ENCODE peak calls at places on chromosomes 7 and 10, in five cellular contexts. C is GDM1, L is fibroblast of pulmonary artery, K is NCI-H345, X is testis. Z is an unnamed sample.

GRCh38 chr10:6843477-6843876 is 263.4 kb upstream of the PRKCQ start:
- DNase-seq in X (no peak), C (peak), L (peak), K (no peak), Z (no peak)

GRCh38 chr7:137953043-137953691 is 48.7 kb downstream of the CREB3L2 start:
- DNase-seq in L (no peak), C (no peak), X (no peak), K (no peak), Z (no peak)

GRCh38 chr7:22561895-22562593 is 62.1 kb upstream of the STEAP1B start:
- DNase-seq in L (peak), X (no peak), C (no peak), K (no peak), Z (peak)

GRCh38 chr10:58335306-58336005 is 650 bp downstream of the UBE2D1 start:
- DNase-seq in X (peak), K (peak), L (peak), C (no peak), Z (peak)

GRCh38 chr7:37062460-37062859 is 338.2 kb upstream of the AOAH start:
- DNase-seq in K (no peak), L (no peak), X (no peak), C (no peak), Z (no peak)

GRCh38 chr10:1153253-1153763 is 97.1 kb downstream of the WDR37 start:
- DNase-seq in X (no peak), K (no peak), C (no peak), L (no peak), Z (no peak)

GRCh38 chr7:25031432-25031831 is 51.5 kb upstream of the OSBPL3 start:
- DNase-seq in C (no peak), X (no peak), L (no peak), K (no peak), Z (peak)

GRCh38 chr7:134932707-134933370 is 53.5 kb upstream of the AGBL3 start:
- DNase-seq in X (no peak), C (no peak), K (no peak), L (peak), Z (no peak)

GRCh38 chr10:33039167-33039566 is 81.1 kb upstream of the ITGB1 start:
- DNase-seq in X (no peak), C (no peak), L (no peak), K (no peak), Z (no peak)

GRCh38 chr7:14501436-14501835 is 401.1 kb downstream of the DGKB start:
- DNase-seq in X (no peak), C (no peak), K (no peak), L (no peak), Z (peak)

GRCh38 chr10:52951819-52952218 is 179.2 kb upstream of the MBL2 start:
- DNase-seq in L (peak), X (peak), K (no peak), C (no peak), Z (peak)

GRCh38 chr10:101563007-101563406 is 25.1 kb downstream of the POLL start:
- DNase-seq in X (peak), L (no peak), C (no peak), K (no peak), Z (no peak)

GRCh38 chr7:116284390-116284789 is 74.1 kb downstream of the TES start:
- DNase-seq in K (no peak), X (no peak), C (no peak), L (no peak), Z (no peak)

GRCh38 chr10:74244097-74244685 is 93.2 kb downstream of the ADK start:
- DNase-seq in K (peak), X (peak), C (peak), L (peak), Z (peak)

GRCh38 chr7:32785365-32785764 is 106.2 kb downstream of the KBTBD2 start:
- DNase-seq in L (no peak), X (no peak), K (peak), C (no peak), Z (no peak)

GRCh38 chr10:122462533-122463465 is 1.4 kb downstream of the HTRA1 start:
- DNase-seq in L (peak), C (no peak), K (no peak), X (peak), Z (peak)

GRCh38 chr10:7411671-7412481 is 1.0 kb upstream of the SFMBT2 start:
- DNase-seq in X (no peak), C (no peak), L (no peak), K (no peak), Z (no peak)

GRCh38 chr7:155738652-155739537 is 73.4 kb downstream of the SHH start:
- DNase-seq in C (no peak), X (peak), L (peak), K (peak), Z (peak)

GRCh38 chr10:105742184-105742583 is 1101.1 kb downstream of the SORCS3 start:
- DNase-seq in K (no peak), L (no peak), C (no peak), X (no peak), Z (peak)

GRCh38 chr10:99410876-99411275 is 19.5 kb downstream of the GOT1 start:
- DNase-seq in L (no peak), K (no peak), X (no peak), C (no peak), Z (no peak)

GRCh38 chr10:124157286-124157685 is 63.9 kb upstream of the CHST15 start:
- DNase-seq in C (no peak), X (no peak), K (no peak), L (no peak), Z (no peak)

GRCh38 chr7:150983893-150984368 is 5.8 kb upstream of the KCNH2 start:
- DNase-seq in X (peak), K (no peak), C (no peak), L (peak), Z (peak)

GRCh38 chr7:39754326-39755120 is 131.2 kb downstream of the RALA start:
- DNase-seq in L (peak), C (no peak), X (no peak), K (no peak), Z (no peak)

GRCh38 chr10:22976535-22976934 is 48.7 kb downstream of the ARMC3 start:
- DNase-seq in X (no peak), K (no peak), C (no peak), L (no peak), Z (no peak)

GRCh38 chr7:143285806-143286521 is 1.2 kb downstream of the TMEM139 start:
- DNase-seq in X (no peak), K (no peak), L (no peak), C (no peak), Z (no peak)

GRCh38 chr10:128316925-128317324 is 190.7 kb upstream of the MKI67 start:
- DNase-seq in L (no peak), K (no peak), C (no peak), X (no peak), Z (no peak)

GRCh38 chr10:23864631-23865147 is 344.2 kb upstream of the KIAA1217 start:
- DNase-seq in X (no peak), K (no peak), L (no peak), C (no peak), Z (no peak)

GRCh38 chr10:49521062-49521461 is 17.9 kb downstream of the ERCC6 start:
- DNase-seq in X (no peak), C (no peak), K (no peak), L (no peak), Z (no peak)